ENCODE peak calls at places on chromosomes 5 and 9, in four cellular contexts. V is astrocyte of the spinal cord; Y is stimulated activated CD4-positive, alpha-beta T cell treated with anti-CD3 and anti-CD28 coated beads, Interleukin-2, amount 100 ng/mL, for 24 hours; Z is CD4-positive, alpha-beta T cell. Q is an unnamed sample.
A peak's percentile ranks its signal among the peaks of the same experiment; 100 is the strongest.

GRCh38 chr5:175798626-175799025 is 72.8 kb upstream of the CPLX2 start:
- DNase-seq in V (no peak), Y (no peak), Z (no peak), Q (no peak)

GRCh38 chr5:17219006-17219422 is 1.6 kb downstream of the BASP1 start:
- DNase-seq in V (peak; percentile 50), Y (no peak), Z (no peak), Q (peak; percentile 47)

GRCh38 chr5:107501965-107502691 is 168.6 kb downstream of the EFNA5 start:
- DNase-seq in V (peak; percentile 30), Y (no peak), Z (no peak), Q (no peak)

GRCh38 chr9:4301302-4301701 is 1.4 kb upstream of the GLIS3 start:
- DNase-seq in V (peak; percentile 78), Y (no peak), Z (no peak), Q (no peak)

GRCh38 chr5:132493241-132493640 is 2.7 kb upstream of the IRF1 start:
- DNase-seq in V (no peak), Y (no peak), Z (no peak), Q (no peak)

GRCh38 chr5:133317558-133317957 is 265.7 kb downstream of the HSPA4 start:
- DNase-seq in V (no peak), Y (no peak), Z (no peak), Q (no peak)

GRCh38 chr5:32504923-32505596 is 60.5 kb upstream of the ZFR start:
- DNase-seq in V (peak; percentile 96), Y (no peak), Z (no peak), Q (peak; percentile 94)

GRCh38 chr5:133610489-133611356 is 1.6 kb downstream of the FSTL4 start:
- DNase-seq in V (peak; percentile 12), Y (peak; percentile 61), Z (no peak), Q (peak; percentile 22)

GRCh38 chr5:123874600-123875201 is 362.7 kb downstream of the CSNK1G3 start:
- DNase-seq in V (peak; percentile 63), Y (no peak), Z (no peak), Q (peak; percentile 82)

GRCh38 chr5:80206282-80206681 is 49.6 kb downstream of the SERINC5 start:
- DNase-seq in V (no peak), Y (no peak), Z (no peak), Q (no peak)

GRCh38 chr5:169628891-169629290 is 8.2 kb upstream of the DOCK2 start:
- DNase-seq in V (peak; percentile 66), Y (no peak), Z (no peak), Q (peak; percentile 39)

GRCh38 chr9:94286056-94286455 is 27.0 kb downstream of the ZNF169 start:
- DNase-seq in V (no peak), Y (no peak), Z (no peak), Q (no peak)

GRCh38 chr5:76781775-76782174 is 37.1 kb upstream of the F2RL1 start:
- DNase-seq in V (no peak), Y (no peak), Z (no peak), Q (no peak)

Q was measured in myocyte.